ENCODE peak calls at places on chromosomes 2 and 18, in five cellular contexts. One of them, this sample, is unnamed.

GRCh38 chr2:219656523-219656922 is 29.1 kb downstream of the SLC4A3 start:
- DNase-seq in glutamatergic neuron: no peak
- DNase-seq in keratinocyte: peak; percentile 76
- DNase-seq in progenitor cell of endocrine pancreas: no peak
- DNase-seq in ovary: no peak
- DNase-seq in this sample: no peak

GRCh38 chr2:48600204-48600813 is 17.3 kb upstream of the GTF2A1L start:
- DNase-seq in glutamatergic neuron: no peak
- DNase-seq in keratinocyte: no peak
- DNase-seq in progenitor cell of endocrine pancreas: no peak
- DNase-seq in ovary: no peak
- DNase-seq in this sample: no peak

GRCh38 chr18:49892148-49892924 is 79.0 kb upstream of the ACAA2 start:
- DNase-seq in glutamatergic neuron: no peak
- DNase-seq in keratinocyte: no peak
- DNase-seq in progenitor cell of endocrine pancreas: no peak
- DNase-seq in ovary: no peak
- DNase-seq in this sample: no peak

GRCh38 chr2:227406177-227407031 is 18.7 kb upstream of the SCYGR1 start:
- DNase-seq in glutamatergic neuron: peak; percentile 38
- DNase-seq in keratinocyte: peak; percentile 91
- DNase-seq in progenitor cell of endocrine pancreas: peak; percentile 14
- DNase-seq in ovary: peak; percentile 64
- DNase-seq in this sample: no peak

GRCh38 chr2:85342156-85342555 is 12.2 kb downstream of the RETSAT start:
- DNase-seq in glutamatergic neuron: no peak
- DNase-seq in keratinocyte: no peak
- DNase-seq in progenitor cell of endocrine pancreas: no peak
- DNase-seq in ovary: no peak
- DNase-seq in this sample: no peak

GRCh38 chr2:69166465-69166811 is 153.5 kb downstream of the ANTXR1 start:
- DNase-seq in glutamatergic neuron: no peak
- DNase-seq in keratinocyte: no peak
- DNase-seq in progenitor cell of endocrine pancreas: no peak
- DNase-seq in ovary: no peak
- DNase-seq in this sample: no peak

GRCh38 chr2:97985998-97986397 is 9.8 kb downstream of the TMEM131 start:
- DNase-seq in glutamatergic neuron: no peak
- DNase-seq in keratinocyte: no peak
- DNase-seq in progenitor cell of endocrine pancreas: no peak
- DNase-seq in ovary: no peak
- DNase-seq in this sample: no peak

GRCh38 chr2:98295275-98295674 is 51.0 kb upstream of the CNGA3 start:
- DNase-seq in glutamatergic neuron: no peak
- DNase-seq in keratinocyte: no peak
- DNase-seq in progenitor cell of endocrine pancreas: no peak
- DNase-seq in ovary: no peak
- DNase-seq in this sample: no peak

GRCh38 chr2:109528811-109529501 is 84.8 kb downstream of the SEPTIN10 start:
- DNase-seq in glutamatergic neuron: no peak
- DNase-seq in keratinocyte: no peak
- DNase-seq in progenitor cell of endocrine pancreas: no peak
- DNase-seq in ovary: no peak
- DNase-seq in this sample: no peak

GRCh38 chr2:26577442-26578433 is 63.4 kb downstream of the CIB4 start:
- DNase-seq in glutamatergic neuron: peak; percentile 84
- DNase-seq in keratinocyte: no peak
- DNase-seq in progenitor cell of endocrine pancreas: peak; percentile 60
- DNase-seq in ovary: peak; percentile 77
- DNase-seq in this sample: peak; percentile 49

GRCh38 chr2:164644036-164644700 is 22.9 kb upstream of the GRB14 start:
- DNase-seq in glutamatergic neuron: no peak
- DNase-seq in keratinocyte: no peak
- DNase-seq in progenitor cell of endocrine pancreas: no peak
- DNase-seq in ovary: no peak
- DNase-seq in this sample: no peak

GRCh38 chr2:241940329-241940728 is 70.8 kb downstream of the RTP5 start:
- DNase-seq in glutamatergic neuron: no peak
- DNase-seq in keratinocyte: no peak
- DNase-seq in progenitor cell of endocrine pancreas: no peak
- DNase-seq in ovary: no peak
- DNase-seq in this sample: no peak

GRCh38 chr2:173715483-173715882 is 249.7 kb downstream of the SP3 start:
- DNase-seq in glutamatergic neuron: no peak
- DNase-seq in keratinocyte: peak; percentile 36
- DNase-seq in progenitor cell of endocrine pancreas: no peak
- DNase-seq in ovary: no peak
- DNase-seq in this sample: no peak

GRCh38 chr18:79744625-79745024 is 53.1 kb upstream of the KCNG2 start:
- DNase-seq in glutamatergic neuron: peak; percentile 6
- DNase-seq in keratinocyte: no peak
- DNase-seq in progenitor cell of endocrine pancreas: no peak
- DNase-seq in ovary: no peak
- DNase-seq in this sample: no peak

GRCh38 chr2:160427629-160428424 is 65.8 kb downstream of the RBMS1 start:
- DNase-seq in glutamatergic neuron: no peak
- DNase-seq in keratinocyte: no peak
- DNase-seq in progenitor cell of endocrine pancreas: no peak
- DNase-seq in ovary: no peak
- DNase-seq in this sample: no peak

GRCh38 chr2:144210076-144210475 is 309.8 kb downstream of the ZEB2 start:
- DNase-seq in glutamatergic neuron: no peak
- DNase-seq in keratinocyte: no peak
- DNase-seq in progenitor cell of endocrine pancreas: no peak
- DNase-seq in ovary: no peak
- DNase-seq in this sample: no peak

GRCh38 chr2:54348672-54349071 is 92.6 kb upstream of the TSPYL6 start:
- DNase-seq in glutamatergic neuron: no peak
- DNase-seq in keratinocyte: no peak
- DNase-seq in progenitor cell of endocrine pancreas: no peak
- DNase-seq in ovary: no peak
- DNase-seq in this sample: no peak

GRCh38 chr2:97737421-97738235 is 24.3 kb downstream of the ZAP70 start:
- DNase-seq in glutamatergic neuron: no peak
- DNase-seq in keratinocyte: no peak
- DNase-seq in progenitor cell of endocrine pancreas: no peak
- DNase-seq in ovary: no peak
- DNase-seq in this sample: no peak

GRCh38 chr18:7904529-7904928 is 337.4 kb downstream of the PTPRM start:
- DNase-seq in glutamatergic neuron: no peak
- DNase-seq in keratinocyte: no peak
- DNase-seq in progenitor cell of endocrine pancreas: no peak
- DNase-seq in ovary: no peak
- DNase-seq in this sample: no peak

GRCh38 chr2:157761520-157761919 is 114.6 kb downstream of the ACVR1 start:
- DNase-seq in glutamatergic neuron: no peak
- DNase-seq in keratinocyte: no peak
- DNase-seq in progenitor cell of endocrine pancreas: no peak
- DNase-seq in ovary: no peak
- DNase-seq in this sample: no peak

GRCh38 chr2:98849113-98849512 is 86.9 kb downstream of the CRACDL start:
- DNase-seq in glutamatergic neuron: no peak
- DNase-seq in keratinocyte: no peak
- DNase-seq in progenitor cell of endocrine pancreas: no peak
- DNase-seq in ovary: no peak
- DNase-seq in this sample: no peak

GRCh38 chr2:230899786-230900185 is 25.3 kb downstream of the GPR55 start:
- DNase-seq in glutamatergic neuron: no peak
- DNase-seq in keratinocyte: no peak
- DNase-seq in progenitor cell of endocrine pancreas: no peak
- DNase-seq in ovary: no peak
- DNase-seq in this sample: no peak

GRCh38 chr2:7338961-7339360 is 421.7 kb downstream of the RNF144A start:
- DNase-seq in glutamatergic neuron: no peak
- DNase-seq in keratinocyte: no peak
- DNase-seq in progenitor cell of endocrine pancreas: no peak
- DNase-seq in ovary: no peak
- DNase-seq in this sample: no peak

GRCh38 chr18:61803393-61803792 is 89.4 kb downstream of the RNF152 start:
- DNase-seq in glutamatergic neuron: no peak
- DNase-seq in keratinocyte: no peak
- DNase-seq in progenitor cell of endocrine pancreas: no peak
- DNase-seq in ovary: no peak
- DNase-seq in this sample: no peak

GRCh38 chr2:67486041-67486796 is 89.1 kb downstream of the ETAA1 start:
- DNase-seq in glutamatergic neuron: no peak
- DNase-seq in keratinocyte: no peak
- DNase-seq in progenitor cell of endocrine pancreas: no peak
- DNase-seq in ovary: no peak
- DNase-seq in this sample: no peak

GRCh38 chr2:241612156-241613017 is 24.6 kb downstream of the THAP4 start:
- DNase-seq in glutamatergic neuron: no peak
- DNase-seq in keratinocyte: no peak
- DNase-seq in progenitor cell of endocrine pancreas: no peak
- DNase-seq in ovary: no peak
- DNase-seq in this sample: no peak

GRCh38 chr2:138716183-138716582 is 64.0 kb downstream of the NXPH2 start:
- DNase-seq in glutamatergic neuron: no peak
- DNase-seq in keratinocyte: no peak
- DNase-seq in progenitor cell of endocrine pancreas: no peak
- DNase-seq in ovary: no peak
- DNase-seq in this sample: no peak

GRCh38 chr2:9752441-9753275 is 90.6 kb upstream of the TAF1B start:
- DNase-seq in glutamatergic neuron: no peak
- DNase-seq in keratinocyte: peak; percentile 90
- DNase-seq in progenitor cell of endocrine pancreas: no peak
- DNase-seq in ovary: no peak
- DNase-seq in this sample: no peak

GRCh38 chr2:58289029-58289428 is 47.9 kb upstream of the FANCL start:
- DNase-seq in glutamatergic neuron: no peak
- DNase-seq in keratinocyte: peak; percentile 28
- DNase-seq in progenitor cell of endocrine pancreas: no peak
- DNase-seq in ovary: no peak
- DNase-seq in this sample: no peak

DNA sequence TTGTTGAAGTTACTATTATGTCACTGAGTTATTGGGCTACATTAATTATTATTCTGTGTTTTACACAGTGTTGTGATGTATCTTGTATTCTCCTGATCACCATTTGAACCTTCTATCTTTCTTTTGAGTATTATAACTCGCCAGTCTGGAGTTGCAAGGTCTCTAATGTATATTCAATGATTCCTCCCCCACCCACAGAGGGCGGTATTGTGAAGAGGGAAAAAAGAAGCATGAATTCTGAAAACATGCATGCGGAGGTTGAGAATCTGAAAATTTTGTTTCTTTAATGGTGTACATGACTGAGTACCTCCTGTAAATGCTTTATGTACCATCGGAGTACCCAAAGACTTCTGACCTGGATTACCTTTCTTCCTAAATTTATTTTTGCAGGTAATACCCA is 266.6 kb downstream of the NR4A2 start:
- DNase-seq in glutamatergic neuron: no peak
- DNase-seq in keratinocyte: no peak
- DNase-seq in progenitor cell of endocrine pancreas: no peak
- DNase-seq in ovary: no peak
- DNase-seq in this sample: no peak
- TF ChIP-seq CTCF in glutamatergic neuron: no peak
- TF ChIP-seq CTCF in keratinocyte: peak; percentile 49
- TF ChIP-seq CTCF in progenitor cell of endocrine pancreas: peak; percentile 9
- TF ChIP-seq CTCF in ovary: no peak
- TF ChIP-seq CTCF in this sample: no peak

GRCh38 chr2:3667151-3667631 is 9.2 kb downstream of the ALLC start:
- DNase-seq in glutamatergic neuron: no peak
- DNase-seq in keratinocyte: no peak
- DNase-seq in progenitor cell of endocrine pancreas: no peak
- DNase-seq in ovary: no peak
- DNase-seq in this sample: no peak
- TF ChIP-seq CTCF in glutamatergic neuron: no peak
- TF ChIP-seq CTCF in keratinocyte: no peak
- TF ChIP-seq CTCF in progenitor cell of endocrine pancreas: no peak
- TF ChIP-seq CTCF in ovary: no peak
- TF ChIP-seq CTCF in this sample: no peak

GRCh38 chr2:212891580-212891979 is 259.8 kb downstream of the IKZF2 start:
- DNase-seq in glutamatergic neuron: no peak
- DNase-seq in keratinocyte: no peak
- DNase-seq in progenitor cell of endocrine pancreas: no peak
- DNase-seq in ovary: no peak
- DNase-seq in this sample: no peak

GRCh38 chr2:212893216-212893615 is 258.2 kb downstream of the IKZF2 start:
- DNase-seq in glutamatergic neuron: no peak
- DNase-seq in keratinocyte: no peak
- DNase-seq in progenitor cell of endocrine pancreas: no peak
- DNase-seq in ovary: no peak
- DNase-seq in this sample: no peak

GRCh38 chr2:212897296-212897695 is 254.1 kb downstream of the IKZF2 start:
- DNase-seq in glutamatergic neuron: no peak
- DNase-seq in keratinocyte: no peak
- DNase-seq in progenitor cell of endocrine pancreas: no peak
- DNase-seq in ovary: no peak
- DNase-seq in this sample: no peak

GRCh38 chr2:212894026-212894425 is 257.4 kb downstream of the IKZF2 start:
- DNase-seq in glutamatergic neuron: no peak
- DNase-seq in keratinocyte: no peak
- DNase-seq in progenitor cell of endocrine pancreas: no peak
- DNase-seq in ovary: no peak
- DNase-seq in this sample: no peak

DNA sequence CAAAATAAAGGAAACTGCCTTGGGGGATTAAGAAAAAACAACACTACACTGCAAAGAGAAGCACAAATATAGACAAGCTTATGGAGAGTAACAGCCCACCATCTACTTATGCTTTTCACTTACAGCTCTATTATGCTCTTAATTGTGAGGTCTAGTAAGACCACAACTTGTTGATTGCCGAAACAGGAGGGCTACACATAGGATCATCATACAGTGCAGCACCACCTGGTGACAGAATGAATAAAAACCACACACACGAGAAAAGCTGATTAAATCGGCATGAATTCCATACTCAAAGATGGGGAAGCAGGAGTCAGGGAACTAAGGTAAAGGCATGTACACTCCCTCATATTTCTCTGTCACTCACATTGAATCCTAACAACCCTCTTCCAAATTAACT is 259.2 kb downstream of the IKZF2 start:
- DNase-seq in glutamatergic neuron: no peak
- DNase-seq in keratinocyte: no peak
- DNase-seq in progenitor cell of endocrine pancreas: no peak
- DNase-seq in ovary: no peak
- DNase-seq in this sample: no peak
- TF ChIP-seq CTCF in glutamatergic neuron: no peak
- TF ChIP-seq CTCF in keratinocyte: peak; percentile 32
- TF ChIP-seq CTCF in progenitor cell of endocrine pancreas: peak; percentile 41
- TF ChIP-seq CTCF in ovary: no peak
- TF ChIP-seq CTCF in this sample: no peak

GRCh38 chr18:77208969-77209368 is 40.7 kb upstream of the GALR1 start:
- DNase-seq in glutamatergic neuron: no peak
- DNase-seq in keratinocyte: no peak
- DNase-seq in progenitor cell of endocrine pancreas: no peak
- DNase-seq in ovary: no peak
- DNase-seq in this sample: no peak
- TF ChIP-seq CTCF in glutamatergic neuron: no peak
- TF ChIP-seq CTCF in keratinocyte: no peak
- TF ChIP-seq CTCF in progenitor cell of endocrine pancreas: no peak
- TF ChIP-seq CTCF in ovary: no peak
- TF ChIP-seq CTCF in this sample: no peak

GRCh38 chr18:42072407-42072806 is 117.4 kb downstream of the PIK3C3 start:
- DNase-seq in glutamatergic neuron: no peak
- DNase-seq in keratinocyte: no peak
- DNase-seq in progenitor cell of endocrine pancreas: no peak
- DNase-seq in ovary: no peak
- DNase-seq in this sample: no peak
- TF ChIP-seq CTCF in glutamatergic neuron: no peak
- TF ChIP-seq CTCF in keratinocyte: no peak
- TF ChIP-seq CTCF in progenitor cell of endocrine pancreas: no peak
- TF ChIP-seq CTCF in ovary: no peak
- TF ChIP-seq CTCF in this sample: no peak